ENCODE peak calls at places on chromosomes 12 and 14, in eight cellular contexts. X is T-helper 9 cell; S is SW 1271; F is stimulated activated CD8-positive, alpha-beta memory T cell treated with anti-CD3 and anti-CD28 coated beads, Interleukin-4, amount 100 ng/mL, for 4 hours; N is Calu3; O is astrocyte of the spinal cord; T is T-helper 17 cell; A is NCI-H510A. P is an unnamed sample.

GRCh38 chr12:1863823-1864222 is 43.5 kb downstream of the LRTM2 start:
- DNase-seq in X (no peak), S (no peak), F (no peak), N (no peak), O (no peak), T (no peak), A (no peak), P (no peak)

GRCh38 chr12:112837629-112838191 is 46.2 kb downstream of the RPH3A start:
- DNase-seq in X (no peak), S (peak; percentile 56), F (no peak), N (no peak), O (peak; percentile 48), T (no peak), A (no peak), P (no peak)

GRCh38 chr14:81454572-81455218 is 54.6 kb upstream of the STON2 start:
- DNase-seq in X (no peak), S (no peak), F (no peak), N (no peak), O (no peak), T (no peak), A (no peak), P (no peak)

GRCh38 chr12:89936631-89937030 is 228.0 kb upstream of the ATP2B1 start:
- DNase-seq in X (no peak), S (no peak), F (no peak), N (no peak), O (no peak), T (no peak), A (no peak), P (no peak)

GRCh38 chr12:106429043-106429552 is 71.5 kb downstream of the POLR3B start:
- DNase-seq in X (no peak), S (no peak), F (no peak), N (no peak), O (no peak), T (no peak), A (no peak), P (no peak)

GRCh38 chr12:58894040-58894439 is 26.3 kb downstream of the LRIG3 start:
- DNase-seq in X (no peak), S (no peak), F (no peak), N (no peak), O (no peak), T (no peak), A (no peak), P (no peak)

GRCh38 chr12:1668833-1669543 is 21.9 kb upstream of the ADIPOR2 start:
- DNase-seq in X (no peak), S (no peak), F (no peak), N (no peak), O (no peak), T (no peak), A (no peak), P (no peak)

GRCh38 chr12:64273527-64274403 is 51.7 kb upstream of the KICS2 start:
- DNase-seq in X (no peak), S (peak; percentile 18), F (no peak), N (peak; percentile 44), O (no peak), T (no peak), A (peak; percentile 7), P (no peak)

GRCh38 chr14:31894351-31894750 is 182.8 kb upstream of the ARHGAP5 start:
- DNase-seq in X (no peak), S (no peak), F (no peak), N (no peak), O (no peak), T (no peak), A (no peak), P (no peak)

GRCh38 chr12:108129017-108129812 is at the start of gene WSCD2:
- DNase-seq in X (no peak), S (peak; percentile 76), F (no peak), N (peak; percentile 77), O (peak; percentile 1), T (no peak), A (peak; percentile 26), P (no peak)

GRCh38 chr12:53056296-53056695 is 6.4 kb downstream of the TNS2 start:
- DNase-seq in X (no peak), S (no peak), F (no peak), N (no peak), O (no peak), T (no peak), A (no peak), P (no peak)

GRCh38 chr14:30257946-30258661 is 300.9 kb upstream of the G2E3 start:
- DNase-seq in X (no peak), S (no peak), F (no peak), N (no peak), O (no peak), T (no peak), A (no peak), P (no peak)

GRCh38 chr14:32606297-32606696 is 277.2 kb downstream of the AKAP6 start:
- DNase-seq in X (no peak), S (no peak), F (no peak), N (no peak), O (no peak), T (no peak), A (no peak), P (no peak)

GRCh38 chr12:34401659-34402227 is 379.4 kb downstream of the ALG10 start:
- DNase-seq in X (no peak), S (no peak), F (no peak), N (no peak), O (no peak), T (peak; percentile 3), A (no peak), P (peak; percentile 6)

GRCh38 chr12:2288875-2289274 is 236.1 kb downstream of the CACNA1C start:
- DNase-seq in X (no peak), S (no peak), F (no peak), N (no peak), O (no peak), T (no peak), A (no peak), P (no peak)

GRCh38 chr12:14961466-14962155 is at the start of gene ARHGDIB:
- DNase-seq in X (peak; percentile 68), S (no peak), F (peak; percentile 51), N (no peak), O (no peak), T (peak; percentile 73), A (no peak), P (peak; percentile 61)

GRCh38 chr14:36517242-36518030 is 2.6 kb downstream of the NKX2-1 start:
- DNase-seq in X (no peak), S (no peak), F (no peak), N (no peak), O (no peak), T (no peak), A (no peak), P (no peak)

GRCh38 chr14:61034416-61035100 is 53.5 kb downstream of the SLC38A6 start:
- DNase-seq in X (no peak), S (no peak), F (no peak), N (peak; percentile 40), O (no peak), T (no peak), A (no peak), P (no peak)

GRCh38 chr12:131986361-131986760 is 36.6 kb downstream of the EP400 start:
- DNase-seq in X (no peak), S (no peak), F (no peak), N (no peak), O (no peak), T (no peak), A (no peak), P (no peak)

GRCh38 chr14:69634871-69635270 is 23.5 kb downstream of the SUSD6 start:
- DNase-seq in X (no peak), S (no peak), F (no peak), N (no peak), O (no peak), T (no peak), A (no peak), P (no peak)

GRCh38 chr12:49798934-49799333 is 29.3 kb downstream of the NCKAP5L start:
- DNase-seq in X (no peak), S (no peak), F (no peak), N (no peak), O (no peak), T (no peak), A (no peak), P (no peak)

GRCh38 chr14:60589442-60589841 is 59.8 kb downstream of the SIX1 start:
- DNase-seq in X (no peak), S (no peak), F (no peak), N (no peak), O (no peak), T (no peak), A (no peak), P (no peak)

GRCh38 chr14:73744175-73744867 is 30.1 kb upstream of the PNMA1 start:
- DNase-seq in X (no peak), S (no peak), F (no peak), N (no peak), O (no peak), T (no peak), A (no peak), P (no peak)

GRCh38 chr12:64178122-64178521 is 44.0 kb downstream of the KICS2 start:
- DNase-seq in X (no peak), S (no peak), F (no peak), N (no peak), O (peak; percentile 77), T (no peak), A (no peak), P (no peak)

GRCh38 chr14:32073537-32074189 is 3.4 kb upstream of the ARHGAP5 start:
- DNase-seq in X (peak; percentile 13), S (peak; percentile 86), F (no peak), N (peak; percentile 65), O (peak; percentile 89), T (peak; percentile 8), A (no peak), P (no peak)

P was measured in T-helper 1 cell.